ENCODE peak calls at places on chromosomes 5 and 9, in five cellular contexts. R is mucosa of descending colon, P is heart right ventricle, B is upper lobe of right lung, E is stomach. W is an unnamed sample.

GRCh38 chr5:124790261-124790894 is 43.9 kb upstream of the ZNF608 start:
- DNase-seq in R (peak; percentile 14), P (no peak), B (no peak), E (no peak), W (peak; percentile 32)

GRCh38 chr5:375921-376871 is 54.7 kb downstream of the AHRR start:
- DNase-seq in R (peak; percentile 1), P (no peak), B (peak; percentile 62), E (peak; percentile 21), W (no peak)

GRCh38 chr5:135269828-135270545 is 129.0 kb downstream of the MACROH2A1 start:
- DNase-seq in R (no peak), P (no peak), B (no peak), E (no peak), W (peak; percentile 67)

GRCh38 chr5:133063965-133064364 is 12.2 kb downstream of the HSPA4 start:
- DNase-seq in R (no peak), P (no peak), B (no peak), E (no peak), W (no peak)

GRCh38 chr5:88839238-88839637 is 43.7 kb downstream of the MEF2C start:
- DNase-seq in R (no peak), P (no peak), B (no peak), E (no peak), W (no peak)

GRCh38 chr5:72015103-72015548 is 92.1 kb upstream of the MAP1B start:
- DNase-seq in R (peak; percentile 9), P (peak; percentile 14), B (no peak), E (no peak), W (peak; percentile 15)

GRCh38 chr5:124591583-124591982 is 154.9 kb downstream of the ZNF608 start:
- DNase-seq in R (no peak), P (no peak), B (no peak), E (no peak), W (no peak)

GRCh38 chr5:173920024-173920753 is 32.0 kb downstream of the CPEB4 start:
- DNase-seq in R (no peak), P (no peak), B (no peak), E (no peak), W (no peak)

GRCh38 chr9:18756712-18757125 is 276.3 kb downstream of the SAXO1 start:
- DNase-seq in R (no peak), P (no peak), B (no peak), E (no peak), W (no peak)

GRCh38 chr9:117696141-117696540 is 8.1 kb upstream of the TLR4 start:
- DNase-seq in R (no peak), P (no peak), B (no peak), E (no peak), W (no peak)

GRCh38 chr5:147310059-147310704 is 75.4 kb downstream of the STK32A start:
- DNase-seq in R (peak; percentile 87), P (peak; percentile 23), B (peak; percentile 86), E (peak; percentile 87), W (peak; percentile 22)

GRCh38 chr5:167945542-167946384 is 345.7 kb upstream of the WWC1 start:
- DNase-seq in R (no peak), P (peak; percentile 44), B (no peak), E (no peak), W (peak; percentile 97)

GRCh38 chr9:72753261-72753893 is 199.5 kb downstream of the ALDH1A1 start:
- DNase-seq in R (peak; percentile 14), P (no peak), B (no peak), E (no peak), W (no peak)

GRCh38 chr5:161544350-161544765 is 2.2 kb downstream of the GABRB2 start:
- DNase-seq in R (peak; percentile 47), P (no peak), B (no peak), E (no peak), W (peak; percentile 4)

GRCh38 chr9:14179449-14179848 is 134.5 kb downstream of the NFIB start:
- DNase-seq in R (peak; percentile 53), P (no peak), B (no peak), E (peak; percentile 73), W (no peak)

GRCh38 chr5:73370620-73371583 is 77.7 kb downstream of the FOXD1 start:
- DNase-seq in R (no peak), P (no peak), B (no peak), E (no peak), W (peak; percentile 89)

GRCh38 chr5:179271301-179271650 is 74.0 kb downstream of the ADAMTS2 start:
- DNase-seq in R (no peak), P (no peak), B (no peak), E (no peak), W (no peak)

GRCh38 chr9:134493471-134494272 is 147.9 kb upstream of the COL5A1 start:
- DNase-seq in R (no peak), P (no peak), B (peak; percentile 19), E (no peak), W (no peak)

GRCh38 chr9:72363908-72364678 is 915 bp downstream of the ZFAND5 start:
- DNase-seq in R (peak; percentile 63), P (peak; percentile 80), B (peak; percentile 86), E (peak; percentile 68), W (no peak)

GRCh38 chr5:65142511-65143011 is 339.2 kb downstream of the ADAMTS6 start:
- DNase-seq in R (no peak), P (no peak), B (no peak), E (no peak), W (no peak)

DNA sequence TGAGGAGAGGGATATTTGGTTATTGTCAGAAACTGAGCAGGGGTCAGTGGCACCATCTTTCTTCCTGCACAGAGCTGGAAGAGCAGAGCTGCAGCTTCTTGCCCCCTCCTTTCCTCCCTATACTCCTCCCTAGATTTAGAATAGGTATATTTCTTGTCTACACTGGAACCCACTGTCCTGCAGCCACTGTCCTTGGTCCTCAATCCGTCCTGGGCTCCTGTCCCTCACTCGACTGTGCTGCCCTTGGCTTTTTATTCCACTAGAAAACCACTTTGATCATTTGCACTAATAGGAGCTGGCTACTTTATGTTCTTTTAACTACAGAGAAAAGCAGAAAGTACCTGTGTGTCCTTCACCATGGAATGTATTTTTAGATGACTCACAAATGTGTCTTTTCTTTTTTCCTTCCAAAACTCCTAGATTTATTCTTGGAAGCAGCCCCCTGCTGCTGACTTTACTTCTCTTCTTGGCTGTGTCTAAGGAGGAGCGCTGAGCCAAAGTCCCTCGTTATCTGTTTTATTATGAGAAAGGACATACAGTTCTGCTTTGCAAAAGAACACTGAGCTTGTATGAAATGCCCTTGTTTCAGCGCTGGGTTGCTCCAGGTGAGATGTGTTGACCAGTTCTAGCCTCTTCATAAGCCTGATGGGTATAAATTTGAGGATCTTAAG is 150.9 kb downstream of the SEMA6A start:
- DNase-seq in R (no peak), P (no peak), B (no peak), E (no peak), W (no peak)
- H3K4me3 ChIP-seq in R (no peak overlapping the region), P (no peak overlapping the region), B (no peak overlapping the region), E (no peak overlapping the region), W (no peak overlapping the region)

DNA sequence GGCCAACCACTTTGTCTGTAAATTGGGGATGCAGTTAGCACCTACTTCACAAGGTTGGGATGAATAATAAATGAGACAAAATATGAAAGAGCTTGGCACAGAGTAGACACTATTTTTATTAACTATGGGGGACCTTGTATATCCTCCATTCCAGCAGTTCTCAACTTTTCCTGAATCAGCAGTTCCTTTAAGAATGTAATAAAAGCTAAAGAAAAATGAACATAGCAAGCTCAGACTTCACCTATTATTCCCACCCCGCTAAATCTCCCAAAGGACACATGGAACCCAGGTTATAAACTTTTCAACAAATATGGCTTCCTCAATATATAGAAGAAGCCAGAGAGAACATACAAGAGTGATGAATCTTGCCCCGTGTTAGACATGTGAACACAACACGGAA is 32.0 kb upstream of the TTC1 start:
- DNase-seq in R (no peak), P (no peak), B (no peak), E (no peak), W (no peak)
- H3K4me3 ChIP-seq in R (no peak overlapping the region), P (no peak overlapping the region), B (no peak overlapping the region), E (no peak overlapping the region), W (no peak overlapping the region)

GRCh38 chr5:114055810-114056476 is 305.9 kb upstream of the KCNN2 start:
- DNase-seq in R (no peak), P (peak; percentile 48), B (no peak), E (no peak), W (no peak)
- H3K4me3 ChIP-seq in R (no peak overlapping the region), P (peak overlapping the region; percentile 59), B (peak overlapping the region; percentile 40), E (peak overlapping the region; percentile 49), W (peak overlapping the region; percentile 43)

DNA sequence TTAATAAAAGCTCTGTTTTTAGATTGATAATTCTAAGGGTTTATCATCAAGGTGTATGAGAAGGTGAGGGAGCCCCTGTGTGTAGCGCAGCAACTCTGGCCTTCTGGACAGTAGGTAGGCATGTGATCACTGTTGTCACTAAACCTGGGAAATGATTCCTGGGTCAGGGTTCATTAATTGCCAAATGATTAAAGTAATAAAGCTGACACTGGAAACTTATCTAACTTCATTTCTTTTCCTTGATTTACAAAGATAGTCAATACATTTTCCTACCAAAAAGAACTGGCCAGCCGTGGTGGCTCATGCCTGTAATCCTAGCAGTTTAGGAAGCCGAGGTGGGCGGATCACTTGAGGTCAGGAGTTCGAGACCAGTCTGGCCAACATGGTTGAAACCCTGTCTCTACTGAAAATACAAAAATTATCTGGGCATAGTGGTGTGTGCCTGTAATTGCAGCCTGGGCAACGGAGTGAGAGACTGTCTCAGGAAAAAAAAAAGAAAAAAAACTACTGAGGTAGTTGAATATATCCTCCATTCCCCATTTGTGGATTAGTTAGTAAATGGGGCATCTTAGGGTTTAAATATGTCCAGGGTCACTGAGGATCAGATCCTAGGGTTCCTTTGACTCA is 2.4 kb downstream of the EHMT1 start:
- DNase-seq in R (no peak), P (no peak), B (no peak), E (no peak), W (no peak)
- H3K4me3 ChIP-seq in R (no peak overlapping the region), P (no peak overlapping the region), B (no peak overlapping the region), E (no peak overlapping the region), W (no peak overlapping the region)

GRCh38 chr5:149407331-149408251 is 28.5 kb upstream of the IL17B start:
- DNase-seq in R (no peak), P (no peak), B (no peak), E (no peak), W (no peak)

GRCh38 chr5:149410071-149410470 is 31.0 kb upstream of the IL17B start:
- DNase-seq in R (no peak), P (no peak), B (peak; percentile 25), E (no peak), W (no peak)

GRCh38 chr5:149408252-149409099 is 29.4 kb upstream of the IL17B start:
- DNase-seq in R (no peak), P (no peak), B (peak; percentile 45), E (no peak), W (no peak)

GRCh38 chr5:149410721-149411432 is 31.8 kb upstream of the IL17B start:
- DNase-seq in R (no peak), P (no peak), B (peak; percentile 57), E (no peak), W (no peak)

DNA sequence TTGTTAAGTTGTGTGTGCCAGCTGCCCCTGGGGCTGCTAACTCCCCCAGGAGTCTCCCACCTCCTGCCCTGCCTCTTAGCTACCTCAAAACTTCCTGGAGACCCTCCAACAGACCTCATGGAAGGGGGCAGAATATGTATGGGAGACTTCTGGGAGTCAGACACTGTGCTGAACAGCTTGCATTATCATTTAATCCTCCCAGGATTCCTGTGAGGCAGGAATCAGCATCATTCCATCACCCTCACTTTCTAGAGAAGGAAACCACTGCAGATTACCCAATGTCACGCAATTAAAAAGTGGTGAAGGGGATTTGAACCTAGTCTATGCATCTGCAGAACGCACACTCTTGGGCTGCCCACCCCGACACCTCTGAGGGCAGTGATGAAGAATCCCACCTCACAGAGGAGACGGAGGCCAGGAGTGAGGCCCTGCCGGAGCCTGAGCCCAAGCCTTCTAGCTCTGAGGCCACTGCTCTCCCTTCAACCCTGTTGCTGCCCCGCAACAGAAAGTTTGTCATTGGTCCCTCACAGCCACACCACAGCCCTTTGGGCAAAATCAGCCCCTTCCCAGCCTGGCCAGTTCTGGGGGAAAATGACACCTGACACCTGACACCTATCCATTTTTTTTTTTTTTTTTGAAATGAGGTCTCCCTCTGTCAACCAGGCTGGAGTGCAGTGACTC is 30.3 kb upstream of the IL17B start:
- DNase-seq in R (no peak), P (no peak), B (peak; percentile 22), E (no peak), W (no peak)
- H3K4me3 ChIP-seq in R (no peak overlapping the region), P (peak overlapping the region; percentile 46), B (peak overlapping the region; percentile 55), E (peak overlapping the region; percentile 60), W (peak overlapping the region; percentile 62)